ENCODE peak calls at places on chromosomes 6 and 20, in five cellular contexts. D, O, C, V and N are unnamed samples.

GRCh38 chr6:134436281-134436815 is 118.4 kb upstream of the SGK1 start:
- DNase-seq in O (peak), C (peak), D (no peak), V (no peak), N (no peak)

GRCh38 chr6:99330159-99330558 is 19.3 kb downstream of the FAXC start:
- DNase-seq in D (peak), O (peak), C (peak), V (no peak), N (no peak)

GRCh38 chr6:30926644-30927043 is 5.3 kb downstream of the SFTA2 start:
- DNase-seq in D (no peak), O (no peak), C (no peak), V (no peak), N (peak)

GRCh38 chr6:150966786-150967185 is 101.3 kb downstream of the MTHFD1L start:
- DNase-seq in C (no peak), D (no peak), V (no peak), O (no peak), N (no peak)

GRCh38 chr6:30685157-30685976 is 1.1 kb downstream of the PPP1R18 start:
- DNase-seq in C (peak), O (peak), V (no peak), D (no peak), N (peak)

GRCh38 chr6:32047084-32047478 is 8.9 kb downstream of the CYP21A2 start:
- DNase-seq in V (peak), C (no peak), O (no peak), D (no peak), N (peak)

GRCh38 chr6:133992992-133993682 is 40.1 kb downstream of the TBPL1 start:
- DNase-seq in V (no peak), C (no peak), D (no peak), O (no peak), N (no peak)

GRCh38 chr6:170258395-170258794 is 32.5 kb downstream of the DLL1 start:
- DNase-seq in C (no peak), D (no peak), V (no peak), O (no peak), N (no peak)

GRCh38 chr6:42693725-42694323 is 28.6 kb downstream of the PRPH2 start:
- DNase-seq in V (no peak), C (peak), O (peak), D (peak), N (no peak)

GRCh38 chr6:55052846-55053245 is 121.5 kb upstream of the HCRTR2 start:
- DNase-seq in D (no peak), O (no peak), V (no peak), C (no peak), N (no peak)

GRCh38 chr6:73285674-73286283 is 22.8 kb upstream of the KHDC1 start:
- DNase-seq in C (no peak), V (no peak), D (no peak), O (no peak), N (no peak)

GRCh38 chr20:33663161-33664084 is 1.3 kb downstream of the C20orf144 start:
- DNase-seq in D (peak), O (peak), C (peak), V (peak), N (peak)

GRCh38 chr20:35135867-35136586 is 11.1 kb downstream of the EDEM2 start:
- DNase-seq in V (peak), D (no peak), C (no peak), O (no peak), N (peak)

GRCh38 chr6:54617730-54618129 is 228.8 kb upstream of the FAM83B start:
- DNase-seq in O (no peak), V (no peak), D (no peak), C (no peak), N (no peak)

GRCh38 chr6:41548098-41548840 is 2.1 kb downstream of the FOXP4 start:
- DNase-seq in C (no peak), D (peak), O (no peak), V (no peak), N (no peak)

GRCh38 chr6:125948455-125948854 is 8.1 kb upstream of the HINT3 start:
- DNase-seq in C (no peak), O (no peak), D (no peak), V (no peak), N (no peak)

GRCh38 chr6:157239671-157240058 is 83.7 kb downstream of the TMEM242 start:
- DNase-seq in V (no peak), O (no peak), D (no peak), C (no peak), N (no peak)

GRCh38 chr6:44041461-44042260 is 85.6 kb downstream of the MRPL14 start:
- DNase-seq in D (no peak), V (no peak), O (no peak), C (no peak), N (peak)

GRCh38 chr20:3158968-3159431 is 665 bp downstream of the FASTKD5 start:
- DNase-seq in C (no peak), O (peak), D (no peak), V (no peak), N (no peak)

GRCh38 chr20:64161595-64162238 is 2.5 kb upstream of the MYT1 start:
- DNase-seq in V (peak), O (peak), C (peak), D (no peak), N (peak)

GRCh38 chr6:166502453-166502852 is 84.0 kb downstream of the RAMACL start:
- DNase-seq in O (no peak), C (no peak), V (peak), D (no peak), N (peak)

GRCh38 chr20:2446845-2447244 is 23.7 kb downstream of the SNRPB start:
- DNase-seq in D (no peak), C (no peak), O (no peak), V (no peak), N (no peak)

GRCh38 chr6:96520039-96520850 is 1.4 kb upstream of the UFL1 start:
- DNase-seq in C (no peak), V (no peak), O (no peak), D (no peak), N (no peak)

GRCh38 chr20:34595377-34596184 is 37.1 kb downstream of the MAP1LC3A start:
- DNase-seq in O (no peak), C (no peak), V (no peak), D (no peak), N (no peak)

GRCh38 chr6:134739299-134740090 is 210.4 kb downstream of the ALDH8A1 start:
- DNase-seq in D (no peak), V (no peak), O (no peak), C (no peak), N (no peak)

GRCh38 chr6:168239374-168239773 is 80.2 kb downstream of the DACT2 start:
- DNase-seq in V (no peak), C (no peak), O (no peak), D (no peak), N (no peak)

GRCh38 chr6:54135665-54136370 is 24.6 kb downstream of the MLIP start:
- DNase-seq in C (no peak), D (peak), V (no peak), O (no peak), N (no peak)

GRCh38 chr20:20205141-20205861 is 153.0 kb downstream of the CFAP61 start:
- DNase-seq in V (no peak), D (no peak), O (no peak), C (no peak), N (no peak)

GRCh38 chr6:159973951-159974350 is 5.1 kb downstream of the IGF2R start:
- DNase-seq in C (no peak), D (no peak), O (no peak), V (no peak), N (no peak)

GRCh38 chr20:58195047-58195446 is 33.4 kb downstream of the ANKRD60 start:
- DNase-seq in O (no peak), D (no peak), C (no peak), V (no peak), N (no peak)

GRCh38 chr6:50663806-50664205 is 49.5 kb upstream of the TFAP2D start:
- DNase-seq in C (no peak), D (no peak), O (no peak), V (no peak), N (no peak)

GRCh38 chr6:112231609-112232060 is 22.7 kb downstream of the LAMA4 start:
- DNase-seq in O (no peak), C (no peak), D (no peak), V (no peak), N (no peak)

GRCh38 chr20:47669489-47669888 is 115.8 kb downstream of the SULF2 start:
- DNase-seq in D (no peak), C (no peak), V (no peak), O (no peak), N (no peak)

GRCh38 chr6:7542065-7542877 is 800 bp downstream of the DSP start:
- DNase-seq in O (no peak), V (peak), C (no peak), D (no peak), N (peak)

GRCh38 chr6:123402052-123402451 is 234.7 kb downstream of the TRDN start:
- DNase-seq in D (no peak), O (no peak), C (no peak), V (no peak), N (no peak)